ENCODE peak calls at places on chromosomes 7 and 10, in eight cellular contexts. O is choroid plexus epithelial cell, Y is psoas muscle, V is PC-9, W is body of pancreas, D is GM12865, F is tibial nerve, S is A549. R is an unnamed sample.

GRCh38 chr10:114768394-114768786 is 53.2 kb upstream of the FHIP2A start:
- DNase-seq in O (peak), Y (no peak), V (no peak), W (no peak), D (no peak), F (no peak), S (no peak), R (no peak)

GRCh38 chr7:130476287-130477001 is 15.4 kb upstream of the MEST start:
- DNase-seq in O (no peak), Y (no peak), V (no peak), W (no peak), D (no peak), F (no peak), S (no peak), R (no peak)

GRCh38 chr10:25758041-25758457 is 176.0 kb upstream of the MYO3A start:
- DNase-seq in O (peak), Y (no peak), V (peak), W (no peak), D (peak), F (no peak), S (peak), R (no peak)

GRCh38 chr10:71784679-71785272 is 11.5 kb upstream of the VSIR start:
- DNase-seq in O (no peak), Y (no peak), V (no peak), W (no peak), D (no peak), F (no peak), S (no peak), R (no peak)

GRCh38 chr7:79610301-79610700 is 156.8 kb upstream of the MAGI2 start:
- DNase-seq in O (peak), Y (no peak), V (no peak), W (no peak), D (no peak), F (no peak), S (no peak), R (no peak)

GRCh38 chr10:100730739-100731602 is 14.4 kb upstream of the PAX2 start:
- DNase-seq in O (peak), Y (no peak), V (no peak), W (no peak), D (peak), F (no peak), S (peak), R (peak)

GRCh38 chr7:55432937-55433784 is 68.0 kb downstream of the LANCL2 start:
- DNase-seq in O (peak), Y (no peak), V (peak), W (no peak), D (peak), F (no peak), S (peak), R (no peak)

GRCh38 chr7:17915796-17916195 is 24.5 kb downstream of the SNX13 start:
- DNase-seq in O (no peak), Y (no peak), V (no peak), W (no peak), D (no peak), F (no peak), S (no peak), R (no peak)

GRCh38 chr10:106181491-106181890 is 983.0 kb downstream of the SORCS1 start:
- DNase-seq in O (peak), Y (no peak), V (no peak), W (no peak), D (no peak), F (no peak), S (no peak), R (no peak)

GRCh38 chr10:34190594-34190993 is 624.5 kb downstream of the PARD3 start:
- DNase-seq in O (no peak), Y (no peak), V (no peak), W (no peak), D (no peak), F (no peak), S (no peak), R (no peak)

GRCh38 chr7:73773700-73774517 is 3.8 kb upstream of the CLDN3 start:
- DNase-seq in O (no peak), Y (no peak), V (peak), W (peak), D (no peak), F (no peak), S (no peak), R (peak)

GRCh38 chr10:32377458-32378370 is 30.8 kb upstream of the EPC1 start:
- DNase-seq in O (peak), Y (no peak), V (no peak), W (peak), D (peak), F (no peak), S (peak), R (peak)

GRCh38 chr7:85186521-85187241 is at the start of gene SEMA3D:
- DNase-seq in O (peak), Y (peak), V (peak), W (peak), D (peak), F (peak), S (peak), R (peak)

GRCh38 chr7:50394315-50394714 is 55.8 kb downstream of the FIGNL1 start:
- DNase-seq in O (no peak), Y (no peak), V (no peak), W (no peak), D (no peak), F (no peak), S (no peak), R (no peak)

GRCh38 chr10:21649441-21649872 is 115.4 kb downstream of the MLLT10 start:
- DNase-seq in O (no peak), Y (no peak), V (no peak), W (no peak), D (no peak), F (no peak), S (no peak), R (no peak)

GRCh38 chr7:132497098-132497497 is 79.2 kb downstream of the PLXNA4 start:
- DNase-seq in O (no peak), Y (no peak), V (no peak), W (no peak), D (no peak), F (no peak), S (no peak), R (no peak)

GRCh38 chr10:63093227-63093626 is 39.9 kb upstream of the NRBF2 start:
- DNase-seq in O (no peak), Y (no peak), V (no peak), W (no peak), D (no peak), F (no peak), S (no peak), R (no peak)

GRCh38 chr10:48266528-48266927 is 8.0 kb downstream of the FRMPD2 start:
- DNase-seq in O (no peak), Y (no peak), V (no peak), W (no peak), D (peak), F (no peak), S (no peak), R (no peak)

GRCh38 chr10:62456611-62457101 is 82.5 kb downstream of the ZNF365 start:
- DNase-seq in O (no peak), Y (no peak), V (no peak), W (no peak), D (peak), F (no peak), S (no peak), R (no peak)

GRCh38 chr7:27689045-27689877 is 26.6 kb upstream of the HIBADH start:
- DNase-seq in O (peak), Y (no peak), V (peak), W (peak), D (peak), F (no peak), S (peak), R (no peak)

GRCh38 chr10:72564596-72564995 is 61.3 kb downstream of the MICU1 start:
- DNase-seq in O (peak), Y (no peak), V (no peak), W (no peak), D (peak), F (no peak), S (peak), R (no peak)

GRCh38 chr7:139630643-139631519 is 107.4 kb downstream of the CLEC2L start:
- DNase-seq in O (no peak), Y (no peak), V (no peak), W (peak), D (no peak), F (no peak), S (no peak), R (no peak)

GRCh38 chr7:35571596-35572240 is 123.2 kb downstream of the HERPUD2 start:
- DNase-seq in O (no peak), Y (no peak), V (no peak), W (no peak), D (no peak), F (no peak), S (no peak), R (no peak)

GRCh38 chr7:86025807-86026206 is 617.9 kb upstream of the GRM3 start:
- DNase-seq in O (no peak), Y (no peak), V (no peak), W (no peak), D (no peak), F (no peak), S (no peak), R (no peak)

GRCh38 chr10:101538481-101538880 is 49.6 kb downstream of the POLL start:
- DNase-seq in O (no peak), Y (no peak), V (no peak), W (no peak), D (no peak), F (no peak), S (no peak), R (no peak)

GRCh38 chr10:35425596-35425995 is 89.3 kb downstream of the CCNY start:
- DNase-seq in O (peak), Y (no peak), V (no peak), W (no peak), D (no peak), F (no peak), S (no peak), R (no peak)

GRCh38 chr7:130084037-130084875 is 13.9 kb downstream of the KLHDC10 start:
- DNase-seq in O (peak), Y (peak), V (no peak), W (no peak), D (peak), F (no peak), S (peak), R (no peak)

GRCh38 chr7:128835790-128836641 is 5.8 kb downstream of the FLNC start:
- DNase-seq in O (peak), Y (peak), V (no peak), W (no peak), D (no peak), F (no peak), S (no peak), R (no peak)
- H3K4me3 ChIP-seq in O (no peak), Y (peak), V (no peak), W (no peak), D (no peak), F (no peak), S (no peak), R (no peak)

DNA sequence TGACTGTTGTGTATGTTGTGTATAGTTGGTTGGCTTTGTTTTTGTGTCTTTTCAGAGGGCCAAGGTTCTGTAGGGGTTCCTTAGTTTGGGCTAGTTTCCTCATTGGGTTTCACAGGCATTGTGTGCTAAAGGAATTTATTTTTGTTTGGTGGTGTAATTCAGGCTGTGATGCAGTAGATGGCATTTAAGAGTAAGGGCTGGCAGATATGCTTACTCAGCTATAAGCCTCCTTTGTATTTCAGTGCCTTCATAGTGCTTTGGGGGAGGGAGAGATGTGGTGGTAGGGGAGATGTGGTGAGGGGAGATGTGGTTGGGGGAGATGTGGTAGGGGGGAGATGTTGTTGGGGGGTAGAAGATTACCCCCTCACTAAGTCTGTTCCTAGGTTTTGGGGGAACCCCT is 91.7 kb downstream of the SLC25A40 start:
- DNase-seq in O (peak), Y (no peak), V (no peak), W (no peak), D (no peak), F (no peak), S (no peak), R (no peak)
- TF ChIP-seq CTCF in O (peak), Y (no peak), V (no peak), W (no peak), D (no peak), F (no peak), S (no peak), R (no peak)

DNA sequence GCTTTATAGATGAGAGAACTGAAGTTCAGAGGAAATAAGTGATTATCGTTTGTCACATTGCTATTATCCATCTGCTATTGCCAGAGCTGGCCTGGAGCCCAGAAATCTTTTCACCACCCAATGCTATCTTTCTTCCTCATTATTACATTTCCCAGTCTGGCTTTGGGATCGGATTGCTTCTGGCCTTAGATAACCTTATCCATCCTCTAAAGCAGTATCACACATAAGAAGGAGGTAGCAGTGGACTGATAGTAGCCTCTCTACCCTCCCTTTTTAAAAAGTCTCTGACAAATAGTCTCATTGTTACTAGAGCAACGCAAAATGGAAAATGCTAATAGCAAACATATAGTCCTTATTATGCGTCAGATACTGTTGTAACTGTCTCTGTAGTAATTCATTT is 1.3 kb upstream of the CLDN12 start:
- DNase-seq in O (peak), Y (no peak), V (no peak), W (no peak), D (no peak), F (no peak), S (no peak), R (no peak)
- H3K4me3 ChIP-seq in O (no peak), Y (no peak), V (no peak), W (no peak), D (no peak), F (no peak), S (no peak), R (no peak)

GRCh38 chr10:70743879-70744278 is 41.3 kb downstream of the TBATA start:
- DNase-seq in O (no peak), Y (no peak), V (no peak), W (no peak), D (no peak), F (no peak), S (no peak), R (no peak)

GRCh38 chr10:70744617-70745138 is 40.5 kb downstream of the TBATA start:
- DNase-seq in O (no peak), Y (no peak), V (no peak), W (no peak), D (no peak), F (no peak), S (no peak), R (no peak)

GRCh38 chr10:70745555-70745954 is 39.6 kb downstream of the TBATA start:
- DNase-seq in O (no peak), Y (no peak), V (no peak), W (no peak), D (no peak), F (no peak), S (no peak), R (no peak)

GRCh38 chr10:70742537-70743429 is 42.4 kb downstream of the TBATA start:
- DNase-seq in O (peak), Y (no peak), V (no peak), W (no peak), D (no peak), F (no peak), S (no peak), R (peak)

GRCh38 chr10:70743430-70743788 is 41.8 kb downstream of the TBATA start:
- DNase-seq in O (no peak), Y (no peak), V (no peak), W (no peak), D (no peak), F (no peak), S (no peak), R (no peak)
- TF ChIP-seq CTCF in O (no peak), Y (no peak), V (no peak), W (no peak), D (no peak), F (no peak), S (no peak), R (no peak)

R was measured in mucosa of descending colon.